ENCODE peak calls at places on chromosomes 13 and 19, in four cellular contexts. Y, Q, B and O are unnamed samples.

GRCh38 chr13:21668665-21669599 is 1.9 kb upstream of the FGF9 start:
- DNase-seq in B (no peak), Q (peak; percentile 52), Y (peak; percentile 27), O (no peak)

GRCh38 chr13:113086031-113086750 is 19.4 kb upstream of the F7 start:
- DNase-seq in Y (peak; percentile 26), Q (no peak), B (no peak), O (no peak)

GRCh38 chr13:106349080-106349841 is 186.2 kb downstream of the EFNB2 start:
- DNase-seq in Q (no peak), B (peak; percentile 37), Y (peak; percentile 64), O (no peak)

GRCh38 chr13:73844986-73845385 is 289.2 kb downstream of the KLF12 start:
- DNase-seq in B (no peak), Q (no peak), Y (no peak), O (no peak)

GRCh38 chr19:10975374-10976036 is 14.7 kb downstream of the SMARCA4 start:
- DNase-seq in B (no peak), Q (no peak), Y (no peak), O (no peak)

GRCh38 chr13:78625384-78625783 is 22.0 kb upstream of the POU4F1 start:
- DNase-seq in B (no peak), Y (no peak), Q (no peak), O (peak; percentile 75)

GRCh38 chr19:46376241-46377153 is 29.6 kb downstream of the PPP5C start:
- DNase-seq in Y (no peak), B (no peak), Q (no peak), O (no peak)

GRCh38 chr19:38742296-38742695 is 2.0 kb downstream of the CAPN12 start:
- DNase-seq in Q (no peak), Y (no peak), B (no peak), O (no peak)

GRCh38 chr13:107421951-107422350 is 793.4 kb downstream of the LIG4 start:
- DNase-seq in Q (no peak), Y (peak; percentile 22), B (no peak), O (no peak)

GRCh38 chr13:27665333-27665732 is 43.6 kb downstream of the POLR1D start:
- DNase-seq in B (no peak), Q (no peak), Y (peak; percentile 19), O (no peak)

GRCh38 chr19:6674868-6675305 is 4.9 kb upstream of the TNFSF14 start:
- DNase-seq in Y (peak; percentile 87), B (no peak), Q (peak; percentile 90), O (peak; percentile 47)

GRCh38 chr13:39942901-39943273 is 287.4 kb downstream of the COG6 start:
- DNase-seq in Y (peak; percentile 84), B (peak; percentile 31), Q (peak; percentile 76), O (peak; percentile 55)

GRCh38 chr19:52227980-52228379 is 38.1 kb downstream of the PPP2R1A start:
- DNase-seq in Y (no peak), B (no peak), Q (no peak), O (no peak)

GRCh38 chr13:32538234-32538620 is 368 bp downstream of the N4BP2L2 start:
- DNase-seq in Q (no peak), B (peak; percentile 17), Y (peak; percentile 66), O (peak; percentile 83)

GRCh38 chr19:7528192-7528519 is 5.7 kb downstream of the MCOLN1 start:
- DNase-seq in Q (no peak), B (no peak), Y (no peak), O (no peak)

GRCh38 chr19:5360003-5360820 is 19.6 kb upstream of the PTPRS start:
- DNase-seq in Y (peak; percentile 42), B (peak; percentile 12), Q (no peak), O (no peak)

GRCh38 chr19:38655148-38655824 is 7.8 kb downstream of the ACTN4 start:
- DNase-seq in Y (peak; percentile 81), Q (peak; percentile 57), B (no peak), O (no peak)

GRCh38 chr13:60396783-60397692 is at the start of gene TDRD3:
- DNase-seq in B (peak; percentile 79), Y (peak; percentile 89), Q (peak; percentile 80), O (peak; percentile 92)

GRCh38 chr19:2813235-2814160 is 6.2 kb upstream of the ZNF554 start:
- DNase-seq in B (no peak), Y (no peak), Q (no peak), O (no peak)

GRCh38 chr19:40974633-40975037 is 16.4 kb upstream of the CYP2B6 start:
- DNase-seq in Y (peak; percentile 71), Q (peak; percentile 80), B (peak; percentile 50), O (peak; percentile 78)

GRCh38 chr13:21541980-21542379 is 62.0 kb downstream of the MICU2 start:
- DNase-seq in Y (no peak), Q (no peak), B (no peak), O (no peak)

GRCh38 chr19:33260628-33261418 is 35.2 kb upstream of the SLC7A10 start:
- DNase-seq in Q (no peak), Y (no peak), B (no peak), O (no peak)

GRCh38 chr13:84999252-84999651 is 800.0 kb downstream of the SLITRK6 start:
- DNase-seq in Y (no peak), B (no peak), Q (no peak), O (no peak)

GRCh38 chr13:44573790-44574465 is 2.2 kb downstream of the TSC22D1 start:
- DNase-seq in B (no peak), Y (peak; percentile 68), Q (no peak), O (peak; percentile 48)